ENCODE peak calls at places on chromosomes 1 and 21, in four cellular contexts. H is fibroblast of pulmonary artery, V is fibroblast of lung, N is sigmoid colon. R is an unnamed sample.

GRCh38 chr21:46088189-46088588 is 9.7 kb upstream of the COL6A2 start:
- DNase-seq in H (no peak), V (no peak), N (no peak), R (no peak)

GRCh38 chr1:6148497-6149241 is 31.5 kb downstream of the CHD5 start:
- DNase-seq in H (peak), V (no peak), N (no peak), R (peak)

GRCh38 chr1:54463259-54464030 is 57.3 kb upstream of the SSBP3 start:
- DNase-seq in H (no peak), V (no peak), N (peak), R (no peak)

GRCh38 chr1:95679262-95679661 is 445.3 kb downstream of the RWDD3 start:
- DNase-seq in H (no peak), V (no peak), N (no peak), R (no peak)

GRCh38 chr1:50968884-50969610 is 998 bp upstream of the CDKN2C start:
- DNase-seq in H (peak), V (peak), N (peak), R (peak)

GRCh38 chr1:9438431-9439073 is 100.7 kb upstream of the SLC25A33 start:
- DNase-seq in H (peak), V (peak), N (peak), R (peak)

GRCh38 chr1:227913446-227913968 is 34.2 kb downstream of the WNT9A start:
- DNase-seq in H (no peak), V (no peak), N (no peak), R (no peak)

GRCh38 chr1:52645261-52645660 is 12.3 kb downstream of the SHISAL2A start:
- DNase-seq in H (no peak), V (no peak), N (no peak), R (no peak)

GRCh38 chr1:24100945-24101737 is 10.8 kb downstream of the MYOM3 start:
- DNase-seq in H (no peak), V (no peak), N (no peak), R (no peak)

GRCh38 chr1:44044071-44044801 is 13.0 kb upstream of the SLC6A9 start:
- DNase-seq in H (no peak), V (peak), N (no peak), R (no peak)

GRCh38 chr21:39104911-39105310 is 78.3 kb downstream of the PSMG1 start:
- DNase-seq in H (no peak), V (no peak), N (no peak), R (no peak)

GRCh38 chr21:30044447-30045064 is 104.8 kb upstream of the GRIK1 start:
- DNase-seq in H (peak), V (peak), N (no peak), R (peak)

GRCh38 chr1:48017716-48018115 is 20.5 kb upstream of the TRABD2B start:
- DNase-seq in H (peak), V (peak), N (no peak), R (no peak)

GRCh38 chr1:168234846-168235547 is 9.2 kb downstream of the SFT2D2 start:
- DNase-seq in H (peak), V (peak), N (no peak), R (peak)

GRCh38 chr1:202972046-202972445 is 5.0 kb upstream of the CYB5R1 start:
- DNase-seq in H (no peak), V (no peak), N (no peak), R (no peak)

GRCh38 chr1:101302831-101303511 is 66.2 kb downstream of the S1PR1 start:
- DNase-seq in H (peak), V (peak), N (no peak), R (peak)

GRCh38 chr1:185442065-185442464 is 125.0 kb upstream of the IVNS1ABP start:
- DNase-seq in H (peak), V (peak), N (no peak), R (no peak)

GRCh38 chr1:230268371-230269170 is 157.6 kb downstream of the PGBD5 start:
- DNase-seq in H (peak), V (peak), N (no peak), R (peak)

GRCh38 chr1:39258146-39258924 is 53.8 kb downstream of the MACF1 start:
- DNase-seq in H (peak), V (peak), N (peak), R (peak)

GRCh38 chr1:41696381-41696780 is 211.9 kb upstream of the EDN2 start:
- DNase-seq in H (no peak), V (no peak), N (no peak), R (no peak)

GRCh38 chr1:47921935-47922415 is 75.2 kb downstream of the TRABD2B start:
- DNase-seq in H (no peak), V (no peak), N (no peak), R (no peak)

GRCh38 chr1:39722495-39722894 is 16.2 kb upstream of the PPIE start:
- DNase-seq in H (no peak), V (peak), N (no peak), R (no peak)

GRCh38 chr1:88141499-88142074 is 542.5 kb upstream of the PKN2 start:
- DNase-seq in H (no peak), V (no peak), N (no peak), R (no peak)

GRCh38 chr1:90074555-90075315 is 79.8 kb downstream of the ZNF326 start:
- DNase-seq in H (no peak), V (peak), N (no peak), R (no peak)